ENCODE peak calls at places on chromosomes 7 and 10, in ten cellular contexts. One of them, this sample, is unnamed.

GRCh38 chr10:75043256-75044121 is 68.0 kb upstream of the SAMD8 start:
- DNase-seq in lung: no peak
- DNase-seq in prostate gland: no peak
- DNase-seq in mammary epithelial cell: no peak
- DNase-seq in GM12878: no peak
- DNase-seq in suprapubic skin: no peak
- DNase-seq in CD8-positive, alpha-beta memory T cell: peak; percentile 43
- DNase-seq in body of pancreas: no peak
- DNase-seq in gastrocnemius medialis: no peak
- DNase-seq in fibroblast of lung: no peak
- DNase-seq in this sample: no peak

GRCh38 chr10:52226448-52226847 is 87.6 kb upstream of the DKK1 start:
- DNase-seq in GM12878: no peak
- DNase-seq in CD8-positive, alpha-beta memory T cell: no peak
- DNase-seq in prostate gland: no peak
- DNase-seq in gastrocnemius medialis: no peak
- DNase-seq in mammary epithelial cell: peak; percentile 77
- DNase-seq in lung: no peak
- DNase-seq in suprapubic skin: no peak
- DNase-seq in fibroblast of lung: peak; percentile 59
- DNase-seq in body of pancreas: no peak
- DNase-seq in this sample: no peak

GRCh38 chr7:135994466-135995205 is 17.5 kb upstream of the MTPN start:
- DNase-seq in mammary epithelial cell: peak; percentile 42
- DNase-seq in suprapubic skin: no peak
- DNase-seq in GM12878: no peak
- DNase-seq in prostate gland: no peak
- DNase-seq in lung: no peak
- DNase-seq in CD8-positive, alpha-beta memory T cell: no peak
- DNase-seq in body of pancreas: no peak
- DNase-seq in gastrocnemius medialis: no peak
- DNase-seq in fibroblast of lung: peak; percentile 90
- DNase-seq in this sample: no peak

GRCh38 chr7:77403957-77404356 is 12.2 kb downstream of the GSAP start:
- DNase-seq in body of pancreas: peak; percentile 35
- DNase-seq in prostate gland: no peak
- DNase-seq in fibroblast of lung: no peak
- DNase-seq in mammary epithelial cell: no peak
- DNase-seq in lung: no peak
- DNase-seq in GM12878: no peak
- DNase-seq in gastrocnemius medialis: no peak
- DNase-seq in suprapubic skin: no peak
- DNase-seq in CD8-positive, alpha-beta memory T cell: no peak
- DNase-seq in this sample: no peak

GRCh38 chr7:69367785-69368184 is 230.5 kb upstream of the AUTS2 start:
- DNase-seq in body of pancreas: no peak
- DNase-seq in fibroblast of lung: peak; percentile 88
- DNase-seq in lung: no peak
- DNase-seq in CD8-positive, alpha-beta memory T cell: no peak
- DNase-seq in GM12878: no peak
- DNase-seq in prostate gland: no peak
- DNase-seq in gastrocnemius medialis: no peak
- DNase-seq in suprapubic skin: no peak
- DNase-seq in mammary epithelial cell: no peak
- DNase-seq in this sample: no peak

GRCh38 chr7:22481726-22482125 is 18.3 kb downstream of the STEAP1B start:
- DNase-seq in lung: no peak
- DNase-seq in mammary epithelial cell: no peak
- DNase-seq in GM12878: peak; percentile 28
- DNase-seq in CD8-positive, alpha-beta memory T cell: no peak
- DNase-seq in prostate gland: no peak
- DNase-seq in fibroblast of lung: peak; percentile 21
- DNase-seq in suprapubic skin: no peak
- DNase-seq in body of pancreas: no peak
- DNase-seq in gastrocnemius medialis: no peak
- DNase-seq in this sample: no peak

GRCh38 chr7:26143298-26144044 is 8.5 kb upstream of the NFE2L3 start:
- DNase-seq in prostate gland: no peak
- DNase-seq in fibroblast of lung: peak; percentile 51
- DNase-seq in CD8-positive, alpha-beta memory T cell: no peak
- DNase-seq in body of pancreas: no peak
- DNase-seq in mammary epithelial cell: no peak
- DNase-seq in suprapubic skin: no peak
- DNase-seq in GM12878: no peak
- DNase-seq in lung: no peak
- DNase-seq in gastrocnemius medialis: no peak
- DNase-seq in this sample: no peak

GRCh38 chr10:112137381-112137987 is 46.1 kb downstream of the GPAM start:
- DNase-seq in prostate gland: peak; percentile 44
- DNase-seq in CD8-positive, alpha-beta memory T cell: peak; percentile 30
- DNase-seq in GM12878: no peak
- DNase-seq in suprapubic skin: peak; percentile 77
- DNase-seq in lung: peak; percentile 71
- DNase-seq in fibroblast of lung: peak; percentile 31
- DNase-seq in mammary epithelial cell: peak; percentile 40
- DNase-seq in gastrocnemius medialis: peak; percentile 24
- DNase-seq in body of pancreas: peak; percentile 71
- DNase-seq in this sample: peak; percentile 75

DNA sequence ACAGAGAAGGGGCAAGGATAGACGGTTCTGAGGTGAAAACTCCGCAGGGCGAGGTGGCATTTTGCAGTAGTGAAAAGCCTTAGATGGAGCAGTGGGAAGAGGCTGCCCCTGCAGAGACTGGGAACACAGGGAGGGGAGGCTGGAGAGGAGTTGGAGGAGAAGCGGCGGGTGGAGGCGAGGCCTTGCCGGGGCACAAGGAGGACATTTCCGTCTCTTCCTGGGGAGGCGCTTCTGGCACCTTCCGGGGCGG is 42.6 kb downstream of the LDB3 start:
- DNase-seq in GM12878: no peak
- DNase-seq in CD8-positive, alpha-beta memory T cell: no peak
- DNase-seq in prostate gland: no peak
- DNase-seq in mammary epithelial cell: no peak
- DNase-seq in gastrocnemius medialis: no peak
- DNase-seq in lung: no peak
- DNase-seq in body of pancreas: no peak
- DNase-seq in suprapubic skin: no peak
- DNase-seq in fibroblast of lung: no peak
- DNase-seq in this sample: no peak
- H3K4me3 ChIP-seq in GM12878: peak overlapping the region; percentile 56
- H3K4me3 ChIP-seq in CD8-positive, alpha-beta memory T cell: peak overlapping the region; percentile 62
- H3K4me3 ChIP-seq in prostate gland: peak overlapping the region; percentile 86
- H3K4me3 ChIP-seq in mammary epithelial cell: peak overlapping the region; percentile 63
- H3K4me3 ChIP-seq in gastrocnemius medialis: peak overlapping the region; percentile 90
- H3K4me3 ChIP-seq in lung: no peak overlapping the region
- H3K4me3 ChIP-seq in body of pancreas: no peak overlapping the region
- H3K4me3 ChIP-seq in suprapubic skin: peak overlapping the region; percentile 81
- H3K4me3 ChIP-seq in fibroblast of lung: peak overlapping the region; percentile 14
- H3K4me3 ChIP-seq in this sample: peak overlapping the region; percentile 66

GRCh38 chr7:27739914-27740448 is at the start of gene TAX1BP1:
- DNase-seq in lung: peak; percentile 96
- DNase-seq in GM12878: peak; percentile 70
- DNase-seq in CD8-positive, alpha-beta memory T cell: peak; percentile 95
- DNase-seq in body of pancreas: peak; percentile 96
- DNase-seq in fibroblast of lung: peak; percentile 93
- DNase-seq in suprapubic skin: peak; percentile 97
- DNase-seq in gastrocnemius medialis: peak; percentile 94
- DNase-seq in mammary epithelial cell: peak; percentile 92
- DNase-seq in prostate gland: peak; percentile 96
- DNase-seq in this sample: peak; percentile 96
- H3K4me1 ChIP-seq in lung: peaks cover 1% of the 10 kb centered on the region
- H3K4me1 ChIP-seq in GM12878: no peaks in the 10 kb centered on the region
- H3K4me1 ChIP-seq in CD8-positive, alpha-beta memory T cell: peaks cover 18% of the 10 kb centered on the region
- H3K4me1 ChIP-seq in body of pancreas: peaks cover 72% of the 10 kb centered on the region
- H3K4me1 ChIP-seq in fibroblast of lung: no peaks in the 10 kb centered on the region
- H3K4me1 ChIP-seq in suprapubic skin: peaks cover 36% of the 10 kb centered on the region
- H3K4me1 ChIP-seq in gastrocnemius medialis: peaks cover 24% of the 10 kb centered on the region
- H3K4me1 ChIP-seq in mammary epithelial cell: peaks cover 11% of the 10 kb centered on the region
- H3K4me1 ChIP-seq in prostate gland: no peaks in the 10 kb centered on the region
- H3K4me1 ChIP-seq in this sample: peaks cover 56% of the 10 kb centered on the region

GRCh38 chr10:12195281-12195602 is 449 bp downstream of the NUDT5 start:
- DNase-seq in body of pancreas: no peak
- DNase-seq in GM12878: no peak
- DNase-seq in CD8-positive, alpha-beta memory T cell: no peak
- DNase-seq in lung: no peak
- DNase-seq in gastrocnemius medialis: no peak
- DNase-seq in mammary epithelial cell: no peak
- DNase-seq in prostate gland: no peak
- DNase-seq in suprapubic skin: no peak
- DNase-seq in fibroblast of lung: no peak
- DNase-seq in this sample: no peak
- H3K27ac ChIP-seq in body of pancreas: peak overlapping the region; percentile 92
- H3K27ac ChIP-seq in GM12878: peak overlapping the region; percentile 98
- H3K27ac ChIP-seq in CD8-positive, alpha-beta memory T cell: peak overlapping the region; percentile 97
- H3K27ac ChIP-seq in lung: peak overlapping the region; percentile 92
- H3K27ac ChIP-seq in gastrocnemius medialis: peak overlapping the region; percentile 84
- H3K27ac ChIP-seq in mammary epithelial cell: peak overlapping the region; percentile 90
- H3K27ac ChIP-seq in prostate gland: peak overlapping the region; percentile 92
- H3K27ac ChIP-seq in suprapubic skin: peak overlapping the region; percentile 98
- H3K27ac ChIP-seq in fibroblast of lung: peak overlapping the region; percentile 90
- H3K27ac ChIP-seq in this sample: peak overlapping the region; percentile 78

DNA sequence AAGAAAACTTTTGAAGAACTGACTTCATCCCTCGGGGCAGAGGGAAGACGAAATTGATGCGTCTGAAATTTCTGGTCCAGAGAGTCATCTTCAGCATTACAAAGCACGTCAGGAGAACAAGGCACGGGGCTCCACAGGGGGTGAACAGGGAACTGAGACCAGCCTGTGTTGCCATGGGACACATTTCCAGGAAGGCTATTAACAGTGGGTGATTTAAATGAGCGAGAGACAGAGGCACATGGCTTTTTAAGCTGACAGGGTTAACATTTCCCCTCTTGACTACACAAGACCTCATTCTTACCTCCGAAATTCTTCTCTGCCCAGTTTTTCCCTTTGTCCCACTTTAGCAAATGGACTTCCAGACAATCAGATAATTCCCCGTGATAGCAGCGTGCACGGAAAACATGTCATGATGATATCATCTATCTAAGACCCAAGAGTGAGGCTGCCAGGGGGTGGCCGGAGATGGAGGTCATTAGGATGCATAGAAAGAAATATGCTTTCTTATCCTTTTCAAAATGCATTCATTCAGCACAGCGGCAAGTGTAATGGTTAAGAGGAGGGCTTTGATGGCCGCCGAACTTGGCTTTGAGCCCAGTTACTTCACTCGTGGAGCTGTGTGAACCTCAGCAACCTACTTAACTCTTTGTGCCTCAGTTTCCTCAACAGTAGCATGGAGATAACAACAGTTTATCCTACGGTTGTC is 248.0 kb downstream of the PRPF18 start:
- DNase-seq in body of pancreas: no peak
- DNase-seq in prostate gland: no peak
- DNase-seq in mammary epithelial cell: no peak
- DNase-seq in fibroblast of lung: peak; percentile 72
- DNase-seq in lung: no peak
- DNase-seq in gastrocnemius medialis: no peak
- DNase-seq in GM12878: no peak
- DNase-seq in suprapubic skin: no peak
- DNase-seq in CD8-positive, alpha-beta memory T cell: no peak
- DNase-seq in this sample: peak; percentile 60
- H3K4me3 ChIP-seq in body of pancreas: no peak overlapping the region
- H3K4me3 ChIP-seq in prostate gland: no peak overlapping the region
- H3K4me3 ChIP-seq in mammary epithelial cell: no peak overlapping the region
- H3K4me3 ChIP-seq in fibroblast of lung: no peak overlapping the region
- H3K4me3 ChIP-seq in lung: no peak overlapping the region
- H3K4me3 ChIP-seq in gastrocnemius medialis: peak overlapping the region; percentile 17
- H3K4me3 ChIP-seq in GM12878: no peak overlapping the region
- H3K4me3 ChIP-seq in suprapubic skin: no peak overlapping the region
- H3K4me3 ChIP-seq in CD8-positive, alpha-beta memory T cell: no peak overlapping the region
- H3K4me3 ChIP-seq in this sample: no peak overlapping the region

DNA sequence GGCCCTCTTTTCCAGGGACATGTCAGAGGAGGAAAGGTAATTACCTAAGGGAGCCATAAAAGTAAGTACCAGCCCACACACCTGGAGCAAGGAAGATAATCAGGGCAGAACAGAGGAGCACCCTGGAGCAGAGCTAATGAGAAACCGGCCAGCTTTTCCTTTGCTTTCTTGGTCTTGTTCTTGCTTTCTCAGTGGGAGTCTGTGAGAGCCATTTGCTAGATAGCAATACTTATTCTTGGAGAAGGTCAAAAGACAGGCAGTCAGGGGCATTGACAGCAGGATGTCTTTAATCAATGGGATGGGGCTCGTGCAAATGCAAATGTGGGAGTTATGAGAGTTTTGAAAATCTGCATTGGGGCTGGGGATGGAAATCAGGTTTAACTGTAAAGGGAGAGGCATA is 35.8 kb upstream of the PPP1R17 start:
- DNase-seq in prostate gland: no peak
- DNase-seq in body of pancreas: no peak
- DNase-seq in suprapubic skin: no peak
- DNase-seq in mammary epithelial cell: no peak
- DNase-seq in fibroblast of lung: no peak
- DNase-seq in gastrocnemius medialis: no peak
- DNase-seq in GM12878: no peak
- DNase-seq in lung: no peak
- DNase-seq in CD8-positive, alpha-beta memory T cell: no peak
- DNase-seq in this sample: no peak
- H3K4me1 ChIP-seq in prostate gland: no peaks in the 10 kb centered on the region
- H3K4me1 ChIP-seq in body of pancreas: no peaks in the 10 kb centered on the region
- H3K4me1 ChIP-seq in suprapubic skin: no peaks in the 10 kb centered on the region
- H3K4me1 ChIP-seq in mammary epithelial cell: peaks cover 10% of the 10 kb centered on the region
- H3K4me1 ChIP-seq in fibroblast of lung: no peaks in the 10 kb centered on the region
- H3K4me1 ChIP-seq in gastrocnemius medialis: no peaks in the 10 kb centered on the region
- H3K4me1 ChIP-seq in GM12878: no peaks in the 10 kb centered on the region
- H3K4me1 ChIP-seq in lung: no peaks in the 10 kb centered on the region
- H3K4me1 ChIP-seq in CD8-positive, alpha-beta memory T cell: no peaks in the 10 kb centered on the region
- H3K4me1 ChIP-seq in this sample: no peaks in the 10 kb centered on the region